ENCODE peak calls at places on chromosome 9, in six cellular contexts. G is NCI-H2081; Q is tibial artery; Z is activated CD8-positive, alpha-beta memory T cell treated with anti-CD3 and anti-CD28 coated beads for 24 hours; S is GM13977; E is myocyte. B is an unnamed sample.
A peak's percentile ranks its signal among the peaks of the same experiment; 100 is the strongest.

GRCh38 chr9:126487856-126488255 is 125.9 kb upstream of the LMX1B start:
- DNase-seq in Z (no peak), S (no peak), Q (no peak), G (no peak), E (no peak), B (no peak)

GRCh38 chr9:127776195-127776918 is 2.1 kb downstream of the SH2D3C start:
- DNase-seq in E (no peak), Q (no peak), G (peak; percentile 15), Z (peak; percentile 85), S (peak; percentile 82), B (no peak)

GRCh38 chr9:69797680-69798079 is 22.9 kb upstream of the CFAP95 start:
- DNase-seq in Z (no peak), E (no peak), Q (no peak), G (peak; percentile 16), S (no peak), B (no peak)

GRCh38 chr9:131278421-131279111 is 2.3 kb upstream of the FAM78A start:
- DNase-seq in E (no peak), S (no peak), Q (no peak), G (no peak), Z (peak; percentile 73), B (no peak)

GRCh38 chr9:95060916-95061315 is 256.6 kb downstream of the FANCC start:
- DNase-seq in S (no peak), E (no peak), G (no peak), Q (no peak), Z (no peak), B (no peak)

GRCh38 chr9:70668751-70669150 is 254.3 kb upstream of the KLF9 start:
- DNase-seq in S (no peak), E (no peak), G (no peak), Q (peak; percentile 24), Z (no peak), B (no peak)

GRCh38 chr9:76882686-76883085 is 23.2 kb downstream of the PRUNE2 start:
- DNase-seq in G (no peak), Z (no peak), Q (no peak), E (no peak), S (peak; percentile 32), B (no peak)

GRCh38 chr9:5971740-5972139 is 43.7 kb downstream of the RANBP6 start:
- DNase-seq in G (no peak), S (no peak), E (no peak), Q (no peak), Z (no peak), B (no peak)

GRCh38 chr9:130842547-130842946 is 7.5 kb downstream of the ABL1 start:
- DNase-seq in Z (no peak), G (no peak), E (no peak), Q (no peak), S (no peak), B (no peak)

GRCh38 chr9:72025956-72026355 is 34.5 kb downstream of the C9orf57 start:
- DNase-seq in Z (no peak), S (no peak), E (no peak), Q (no peak), G (no peak), B (no peak)

GRCh38 chr9:134704499-134704898 is 62.9 kb downstream of the COL5A1 start:
- DNase-seq in Z (no peak), E (no peak), S (no peak), G (no peak), Q (no peak), B (no peak)